ENCODE peak calls at places on chromosome 15, in four cellular contexts. Q, V, A and I are unnamed samples. For H3K9me3, the result is how much of the 10 kb centered on the place peaks cover.

GRCh38 chr15:48424076-48424475 is 92.8 kb downstream of the DUT start:
- DNase-seq in V (no peak), A (no peak), Q (no peak), I (no peak)

GRCh38 chr15:25693321-25694237 is 169.5 kb downstream of the ATP10A start:
- DNase-seq in A (no peak), Q (no peak), V (no peak), I (no peak)

GRCh38 chr15:78415284-78415683 is 22.7 kb upstream of the IREB2 start:
- DNase-seq in Q (no peak), V (no peak), A (no peak), I (no peak)

GRCh38 chr15:100249096-100249815 is 92.5 kb downstream of the ADAMTS17 start:
- DNase-seq in V (no peak), Q (no peak), A (peak), I (no peak)

GRCh38 chr15:70473623-70474366 is 289.6 kb downstream of the UACA start:
- DNase-seq in A (no peak), V (no peak), Q (no peak), I (no peak)

GRCh38 chr15:99452728-99453643 is 112.8 kb upstream of the MEF2A start:
- DNase-seq in Q (peak), V (no peak), A (peak), I (no peak)

GRCh38 chr15:40843885-40844542 is at the start of gene SPINT1:
- DNase-seq in V (peak), Q (no peak), A (peak), I (peak)

GRCh38 chr15:101003706-101004105 is 84.5 kb downstream of the LRRK1 start:
- DNase-seq in Q (no peak), A (no peak), V (no peak), I (no peak)

GRCh38 chr15:66761723-66762595 is 59.9 kb downstream of the SMAD6 start:
- DNase-seq in Q (no peak), A (no peak), V (no peak), I (no peak)

GRCh38 chr15:38651328-38652038 is 86.9 kb upstream of the RASGRP1 start:
- DNase-seq in V (no peak), A (no peak), Q (no peak), I (no peak)

GRCh38 chr15:71713191-71713798 is 97.1 kb upstream of the NR2E3 start:
- DNase-seq in Q (no peak), A (no peak), V (no peak), I (no peak)

GRCh38 chr15:49075876-49076275 is 29.6 kb upstream of the SECISBP2L start:
- DNase-seq in V (no peak), Q (no peak), A (no peak), I (no peak)

GRCh38 chr15:100109486-100110035 is 232.2 kb downstream of the ADAMTS17 start:
- DNase-seq in A (no peak), Q (no peak), V (no peak), I (no peak)

GRCh38 chr15:35499723-35500122 is 46.2 kb downstream of the DPH6 start:
- DNase-seq in Q (no peak), V (no peak), A (no peak), I (peak)

DNA sequence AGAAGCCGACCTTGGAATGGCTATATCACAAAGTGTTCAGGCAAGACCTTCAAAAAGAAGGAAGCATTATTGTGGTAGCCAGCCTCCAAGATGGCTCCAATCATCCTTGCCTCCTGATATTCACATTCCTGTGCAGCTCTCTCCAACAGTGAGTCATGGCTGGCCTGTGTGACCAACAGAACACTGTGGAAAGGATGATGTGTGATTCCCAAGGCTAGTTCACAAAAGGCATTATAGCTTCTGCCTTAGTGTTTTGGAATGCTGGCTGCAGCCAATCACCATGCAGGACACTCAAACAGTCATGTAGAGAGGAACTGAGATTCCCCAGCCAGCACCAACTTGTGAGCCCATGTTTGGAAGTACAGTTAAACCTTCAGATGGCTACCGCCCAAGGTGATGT is 102.6 kb downstream of the EFL1 start:
- DNase-seq in V (no peak), Q (no peak), A (no peak), I (no peak)
- H3K27ac ChIP-seq in V (no peak), Q (no peak), A (no peak), I (no peak)

GRCh38 chr15:64909546-64909945 is 2.2 kb upstream of the ANKDD1A start:
- DNase-seq in Q (no peak), A (no peak), V (no peak), I (no peak)

GRCh38 chr15:64907991-64908390 is 3.7 kb upstream of the ANKDD1A start:
- DNase-seq in Q (no peak), V (no peak), A (no peak), I (no peak)

GRCh38 chr15:64912926-64913325 is 1.2 kb downstream of the ANKDD1A start:
- DNase-seq in A (no peak), V (no peak), Q (no peak), I (no peak)

GRCh38 chr15:64912379-64912778 is 677 bp downstream of the ANKDD1A start:
- DNase-seq in V (no peak), A (no peak), Q (no peak), I (no peak)

DNA sequence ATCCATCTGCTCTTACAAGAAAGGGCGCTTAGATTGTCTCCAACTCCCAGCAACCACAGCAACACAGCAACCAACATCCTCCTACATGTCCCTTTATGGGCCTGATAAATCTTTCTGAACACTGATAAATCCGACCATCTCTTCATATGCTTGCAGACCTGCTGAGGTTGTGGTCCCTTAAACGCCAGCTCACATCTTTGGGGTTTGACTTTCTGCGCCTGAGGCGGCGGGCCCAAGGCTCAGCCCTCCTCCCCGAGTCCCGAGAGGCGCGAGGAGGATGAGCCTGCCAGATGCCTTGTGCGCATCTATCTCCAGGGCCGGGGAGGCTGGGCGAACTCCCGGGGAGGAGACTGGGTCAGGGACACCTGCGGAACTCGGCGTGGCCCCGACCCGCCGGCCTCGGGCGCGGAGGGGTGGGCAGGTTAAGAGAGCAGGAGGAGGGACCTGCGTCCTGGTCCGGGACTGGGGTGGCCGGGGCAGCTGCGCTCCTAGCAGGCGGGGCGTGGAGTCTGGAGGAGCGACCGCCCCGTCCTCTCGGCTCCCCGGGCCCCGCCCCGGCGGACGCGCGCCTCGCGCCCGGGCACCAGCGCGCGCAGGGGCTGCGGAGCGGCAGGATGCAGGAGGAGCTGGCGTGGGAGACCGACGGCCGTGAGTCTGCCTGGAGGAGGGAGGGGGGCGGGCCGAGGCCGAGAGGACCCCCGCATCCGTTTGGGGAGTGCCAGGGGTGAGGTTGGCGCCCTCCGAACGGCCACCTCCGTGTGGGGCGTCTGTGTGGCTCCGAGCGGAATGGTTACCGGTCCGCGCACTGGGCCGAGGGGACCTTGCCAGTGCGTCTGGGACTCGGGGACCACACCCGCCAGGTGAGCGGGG is at the start of gene ANKDD1A:
- DNase-seq in V (peak), Q (peak), A (peak), I (peak)
- TF ChIP-seq POLR2A in V (peak), Q (no peak), A (no peak), I (peak)

GRCh38 chr15:26937134-26937533 is 33.8 kb upstream of the GABRG3 start:
- DNase-seq in Q (no peak), V (no peak), A (no peak), I (no peak)
- H3K9me3 ChIP-seq in Q (under half), V (under half), A (under half), I (under half)

GRCh38 chr15:63986185-63986680 is 60.1 kb downstream of the DAPK2 start:
- DNase-seq in A (no peak), Q (no peak), V (no peak), I (no peak)
- H3K27ac ChIP-seq in A (peak), Q (peak), V (peak), I (no peak)

GRCh38 chr15:73786518-73786917 is 33.4 kb upstream of the INSYN1 start:
- DNase-seq in Q (no peak), V (no peak), A (no peak), I (no peak)
- TF ChIP-seq POLR2A in Q (no peak), V (no peak), A (no peak), I (no peak)